ENCODE peak calls at places on chromosomes 1 and 21, in seven cellular contexts. O is stimulated activated CD8-positive, alpha-beta memory T cell treated with anti-CD3 and anti-CD28 coated beads, Interleukin-15, amount 100 ng/mL, for 4 hours; R is sciatic nerve; C is fibroblast of the conjunctiva; H is amniotic stem cell; Y is IMR-90; W is OCI-LY7. N is an unnamed sample.
A peak's percentile ranks its signal among the peaks of the same experiment; 100 is the strongest.

GRCh38 chr1:198096390-198096789 is 60.4 kb upstream of the NEK7 start:
- DNase-seq in O (no peak), R (no peak), C (no peak), H (peak; percentile 51), Y (peak; percentile 47), W (no peak), N (no peak)

GRCh38 chr1:88462481-88463261 is 221.4 kb upstream of the PKN2 start:
- DNase-seq in O (no peak), R (peak; percentile 60), C (no peak), H (no peak), Y (peak; percentile 17), W (no peak), N (no peak)

GRCh38 chr1:12123172-12123571 is 43.6 kb upstream of the TNFRSF1B start:
- DNase-seq in O (no peak), R (no peak), C (no peak), H (no peak), Y (no peak), W (no peak), N (no peak)

GRCh38 chr1:100354971-100355394 is 2.7 kb downstream of the CDC14A start:
- DNase-seq in O (no peak), R (no peak), C (no peak), H (no peak), Y (peak; percentile 66), W (peak; percentile 29), N (peak; percentile 32)

GRCh38 chr1:198175418-198176170 is 18.8 kb downstream of the NEK7 start:
- DNase-seq in O (no peak), R (no peak), C (no peak), H (no peak), Y (peak; percentile 82), W (peak; percentile 21), N (peak; percentile 69)

GRCh38 chr1:97581614-97582051 is 339.2 kb downstream of the DPYD start:
- DNase-seq in O (no peak), R (no peak), C (no peak), H (no peak), Y (peak; percentile 45), W (no peak), N (no peak)

GRCh38 chr1:31422505-31423319 is 9.7 kb downstream of the SERINC2 start:
- DNase-seq in O (peak; percentile 22), R (peak; percentile 84), C (peak; percentile 60), H (peak; percentile 71), Y (peak; percentile 90), W (peak; percentile 79), N (peak; percentile 44)

GRCh38 chr1:12511128-12511484 is 106.9 kb downstream of the DHRS3 start:
- DNase-seq in O (no peak), R (no peak), C (no peak), H (no peak), Y (no peak), W (no peak), N (no peak)

GRCh38 chr1:77900687-77901293 is 12.4 kb downstream of the NEXN start:
- DNase-seq in O (no peak), R (no peak), C (peak; percentile 70), H (no peak), Y (peak; percentile 63), W (peak; percentile 61), N (no peak)

GRCh38 chr1:78325293-78325692 is 165.5 kb upstream of the PTGFR start:
- DNase-seq in O (no peak), R (no peak), C (no peak), H (no peak), Y (no peak), W (no peak), N (no peak)

GRCh38 chr1:4668738-4669700 is 14.6 kb downstream of the AJAP1 start:
- DNase-seq in O (no peak), R (no peak), C (no peak), H (no peak), Y (no peak), W (no peak), N (no peak)

GRCh38 chr1:113903496-113904291 is 905 bp downstream of the AP4B1 start:
- DNase-seq in O (no peak), R (no peak), C (no peak), H (no peak), Y (no peak), W (peak; percentile 51), N (peak; percentile 27)

GRCh38 chr1:237041795-237042466 is at the start of gene RYR2:
- DNase-seq in O (no peak), R (no peak), C (no peak), H (no peak), Y (no peak), W (no peak), N (no peak)

GRCh38 chr1:78145105-78145580 is 99.4 kb downstream of the GIPC2 start:
- DNase-seq in O (no peak), R (peak; percentile 64), C (peak; percentile 88), H (peak; percentile 80), Y (peak; percentile 82), W (peak; percentile 48), N (peak; percentile 64)

GRCh38 chr1:15475737-15476314 is at the start of gene CELA2B:
- DNase-seq in O (no peak), R (no peak), C (no peak), H (no peak), Y (no peak), W (no peak), N (no peak)

GRCh38 chr1:3275471-3276340 is 178.8 kb upstream of the ARHGEF16 start:
- DNase-seq in O (no peak), R (no peak), C (peak; percentile 20), H (no peak), Y (peak; percentile 1), W (no peak), N (no peak)

GRCh38 chr1:16615253-16616252 is 2.2 kb upstream of the NBPF1 start:
- DNase-seq in O (no peak), R (peak; percentile 58), C (no peak), H (no peak), Y (no peak), W (no peak), N (no peak)

GRCh38 chr1:28577052-28577678 is 14.9 kb upstream of the RAB42 start:
- DNase-seq in O (no peak), R (no peak), C (no peak), H (no peak), Y (no peak), W (peak; percentile 30), N (no peak)

GRCh38 chr1:226674892-226675719 is 64.0 kb downstream of the ITPKB start:
- DNase-seq in O (peak; percentile 53), R (no peak), C (no peak), H (no peak), Y (no peak), W (peak; percentile 97), N (peak; percentile 93)

GRCh38 chr1:54037476-54037875 is 15.5 kb downstream of the TMEM59 start:
- DNase-seq in O (no peak), R (no peak), C (no peak), H (no peak), Y (peak; percentile 60), W (no peak), N (no peak)

GRCh38 chr1:115976900-115977480 is 677 bp downstream of the SLC22A15 start:
- DNase-seq in O (no peak), R (no peak), C (no peak), H (no peak), Y (no peak), W (no peak), N (no peak)

GRCh38 chr1:233055879-233056641 is 105.6 kb downstream of the NTPCR start:
- DNase-seq in O (no peak), R (no peak), C (no peak), H (no peak), Y (no peak), W (no peak), N (no peak)

GRCh38 chr1:99251308-99251707 is 13.0 kb upstream of the PLPPR4 start:
- DNase-seq in O (no peak), R (no peak), C (no peak), H (no peak), Y (no peak), W (no peak), N (no peak)

GRCh38 chr1:30286241-30286983 is 437.0 kb downstream of the MATN1 start:
- DNase-seq in O (no peak), R (peak; percentile 52), C (no peak), H (no peak), Y (no peak), W (no peak), N (no peak)

GRCh38 chr1:6083801-6084467 is 38.2 kb downstream of the KCNAB2 start:
- DNase-seq in O (no peak), R (no peak), C (no peak), H (peak; percentile 38), Y (peak; percentile 20), W (no peak), N (no peak)

GRCh38 chr1:50978852-50979781 is 9.1 kb downstream of the CDKN2C start:
- DNase-seq in O (no peak), R (no peak), C (no peak), H (no peak), Y (no peak), W (peak; percentile 61), N (no peak)

GRCh38 chr21:44427241-44428120 is 27.8 kb upstream of the LRRC3 start:
- DNase-seq in O (no peak), R (peak; percentile 43), C (no peak), H (no peak), Y (no peak), W (no peak), N (no peak)

GRCh38 chr21:38914531-38915385 is 109.0 kb downstream of the ETS2 start:
- DNase-seq in O (no peak), R (no peak), C (no peak), H (no peak), Y (peak; percentile 29), W (no peak), N (no peak)

GRCh38 chr1:217272385-217272784 is 358.5 kb downstream of the GPATCH2 start:
- DNase-seq in O (no peak), R (no peak), C (peak; percentile 41), H (peak; percentile 18), Y (peak; percentile 84), W (no peak), N (no peak)

GRCh38 chr1:223341111-223341510 is 22.9 kb downstream of the SUSD4 start:
- DNase-seq in O (no peak), R (no peak), C (no peak), H (no peak), Y (peak; percentile 56), W (no peak), N (no peak)

GRCh38 chr21:38990424-38990794 is 184.7 kb downstream of the ETS2 start:
- DNase-seq in O (no peak), R (no peak), C (no peak), H (no peak), Y (no peak), W (no peak), N (no peak)

GRCh38 chr1:24742090-24742938 is 2.9 kb upstream of the CLIC4 start:
- DNase-seq in O (no peak), R (no peak), C (no peak), H (no peak), Y (peak; percentile 94), W (peak; percentile 25), N (no peak)

N was measured in CD4-positive, CD25-positive, alpha-beta regulatory T cell.